ENCODE peak calls at places on chromosomes 1 and 21, in four cellular contexts. A is IMR-90, K is K562, J is GM12878. D is an unnamed sample.

GRCh38 chr1:241167121-241167619 is 189.8 kb downstream of the RGS7 start:
- DNase-seq in A (no peak), K (no peak), J (no peak), D (no peak)

GRCh38 chr21:45869121-45870007 is 112.2 kb upstream of the COL6A1 start:
- DNase-seq in A (peak), K (no peak), J (no peak), D (no peak)

GRCh38 chr1:113930499-113931161 is 1.5 kb downstream of the HIPK1 start:
- DNase-seq in A (peak), K (peak), J (no peak), D (peak)

GRCh38 chr1:156129687-156130577 is 15.4 kb downstream of the LMNA start:
- DNase-seq in A (peak), K (peak), J (no peak), D (peak)

GRCh38 chr1:101587749-101588148 is 350.9 kb downstream of the S1PR1 start:
- DNase-seq in A (peak), K (no peak), J (no peak), D (peak)

GRCh38 chr1:151915066-151915686 is 5.9 kb upstream of the THEM4 start:
- DNase-seq in A (peak), K (no peak), J (no peak), D (no peak)

GRCh38 chr1:210236386-210236839 is 3.8 kb downstream of the SERTAD4 start:
- DNase-seq in A (peak), K (no peak), J (no peak), D (no peak)

GRCh38 chr1:115082949-115083348 is 6.4 kb downstream of the TSPAN2 start:
- DNase-seq in A (no peak), K (no peak), J (no peak), D (no peak)

GRCh38 chr21:24375201-24375600 is 1232.1 kb downstream of the MRPL39 start:
- DNase-seq in A (no peak), K (no peak), J (no peak), D (no peak)

GRCh38 chr1:89657886-89658285 is 25.0 kb downstream of the LRRC8C start:
- DNase-seq in A (peak), K (no peak), J (peak), D (peak)

GRCh38 chr1:162391790-162392563 is 10.4 kb downstream of the C1orf226 start:
- DNase-seq in A (peak), K (peak), J (no peak), D (peak)

GRCh38 chr1:30822966-30823581 is 65.5 kb upstream of the LAPTM5 start:
- DNase-seq in A (no peak), K (no peak), J (no peak), D (no peak)

GRCh38 chr1:2341706-2342383 is 49.5 kb downstream of the MORN1 start:
- DNase-seq in A (no peak), K (no peak), J (no peak), D (no peak)

GRCh38 chr21:15051652-15052554 is 12.9 kb downstream of the NRIP1 start:
- DNase-seq in A (peak), K (no peak), J (no peak), D (no peak)
- TF ChIP-seq FOS in A (no peak), K (no peak), J (no peak), D (peak)

GRCh38 chr1:10424034-10424433 is 6.2 kb upstream of the CENPS start:
- DNase-seq in A (peak), K (no peak), J (no peak), D (no peak)
- H3K27ac ChIP-seq in A (no peak), K (no peak), J (no peak), D (no peak)

GRCh38 chr1:29248409-29248808 is 12.1 kb downstream of the PTPRU start:
- DNase-seq in A (no peak), K (no peak), J (no peak), D (no peak)

GRCh38 chr1:29249170-29249691 is 12.9 kb downstream of the PTPRU start:
- DNase-seq in A (peak), K (no peak), J (no peak), D (no peak)

GRCh38 chr1:29245876-29246275 is 9.6 kb downstream of the PTPRU start:
- DNase-seq in A (peak), K (no peak), J (no peak), D (peak)

GRCh38 chr1:29247044-29247443 is 10.7 kb downstream of the PTPRU start:
- DNase-seq in A (no peak), K (no peak), J (no peak), D (no peak)

GRCh38 chr1:29247874-29248273 is 11.6 kb downstream of the PTPRU start:
- DNase-seq in A (no peak), K (no peak), J (no peak), D (no peak)
- H3K4me2 ChIP-seq in A (no peak), K (no peak), J (no peak), D (no peak)

GRCh38 chr1:3902111-3902511 is 2.0 kb upstream of the C1orf174 start:
- DNase-seq in A (no peak), K (no peak), J (no peak), D (no peak)

GRCh38 chr1:3903141-3904005 is 3.3 kb upstream of the C1orf174 start:
- DNase-seq in A (no peak), K (no peak), J (no peak), D (no peak)

GRCh38 chr1:3904006-3904842 is 4.2 kb upstream of the C1orf174 start:
- DNase-seq in A (no peak), K (no peak), J (no peak), D (no peak)

GRCh38 chr1:3900969-3901529 is 977 bp upstream of the C1orf174 start:
- DNase-seq in A (peak), K (peak), J (peak), D (peak)

GRCh38 chr1:3902546-3902945 is 2.5 kb upstream of the C1orf174 start:
- DNase-seq in A (no peak), K (no peak), J (no peak), D (no peak)
- TF ChIP-seq FOS in A (no peak), K (no peak), J (no peak), D (no peak)